ENCODE peak calls at places on chromosomes 11 and 22, in six cellular contexts. J, D, M, W, A and Y are unnamed samples.
A peak's percentile ranks its signal among the peaks of the same experiment; 100 is the strongest.

GRCh38 chr22:40036591-40037225 is 42.0 kb downstream of the FAM83F start:
- DNase-seq in A (no peak), D (peak; percentile 77), J (peak; percentile 82), M (peak; percentile 64), W (peak; percentile 70), Y (peak; percentile 63)

GRCh38 chr11:111796696-111797095 is 30.5 kb upstream of the PPP2R1B start:
- DNase-seq in J (no peak), M (no peak), D (no peak), W (no peak), A (no peak), Y (no peak)

GRCh38 chr22:23778576-23778900 is 5.9 kb downstream of the MMP11 start:
- DNase-seq in J (no peak), A (no peak), D (no peak), W (no peak), M (no peak), Y (no peak)

GRCh38 chr11:93216511-93217121 is 18.8 kb upstream of the SLC36A4 start:
- DNase-seq in A (no peak), J (no peak), D (no peak), W (peak; percentile 27), M (no peak), Y (no peak)

GRCh38 chr11:96204366-96204659 is 138.7 kb downstream of the MAML2 start:
- DNase-seq in D (no peak), M (no peak), J (no peak), A (no peak), W (no peak), Y (no peak)

GRCh38 chr11:118175600-118176399 is 639 bp downstream of the SCN2B start:
- DNase-seq in A (no peak), W (no peak), M (no peak), D (peak; percentile 64), J (no peak), Y (no peak)

GRCh38 chr11:121024989-121025388 is 1.1 kb downstream of the TBCEL start:
- DNase-seq in A (no peak), J (no peak), W (no peak), M (peak; percentile 30), D (no peak), Y (no peak)

GRCh38 chr11:26276798-26277424 is 55.0 kb upstream of the ANO3 start:
- DNase-seq in W (peak; percentile 43), J (peak; percentile 62), A (no peak), D (peak; percentile 79), M (peak; percentile 38), Y (peak; percentile 56)

GRCh38 chr22:30116362-30117117 is 36.3 kb downstream of the HORMAD2 start:
- DNase-seq in M (peak; percentile 52), D (no peak), J (no peak), W (no peak), A (no peak), Y (no peak)

GRCh38 chr11:14584595-14584994 is 59.0 kb upstream of the PDE3B start:
- DNase-seq in A (no peak), D (no peak), M (peak; percentile 88), W (peak; percentile 55), J (peak; percentile 3), Y (no peak)

GRCh38 chr11:10305262-10305963 is 540 bp downstream of the ADM start:
- DNase-seq in W (peak; percentile 76), M (peak; percentile 33), J (peak; percentile 52), A (no peak), D (peak; percentile 66), Y (no peak)

GRCh38 chr11:35906681-35907080 is 37.2 kb upstream of the LDLRAD3 start:
- DNase-seq in J (no peak), W (no peak), D (no peak), M (no peak), A (no peak), Y (no peak)

GRCh38 chr11:13726456-13726855 is 58.0 kb downstream of the FAR1 start:
- DNase-seq in J (no peak), M (no peak), D (no peak), A (no peak), W (no peak), Y (no peak)

GRCh38 chr11:94767701-94768601 is at the start of gene AMOTL1:
- DNase-seq in D (peak; percentile 90), A (no peak), W (peak; percentile 94), J (peak; percentile 74), M (no peak), Y (peak; percentile 73)

GRCh38 chr11:113393501-113393985 is 6.0 kb downstream of the ANKK1 start:
- DNase-seq in A (no peak), D (no peak), J (no peak), W (no peak), M (no peak), Y (no peak)

GRCh38 chr11:84234462-84235202 is 948.5 kb upstream of the CCDC90B start:
- DNase-seq in M (no peak), J (no peak), W (no peak), D (no peak), A (no peak), Y (no peak)

GRCh38 chr11:1235615-1236315 is 12.9 kb downstream of the MUC5B start:
- DNase-seq in J (no peak), A (no peak), W (peak; percentile 37), D (peak; percentile 38), M (no peak), Y (no peak)

GRCh38 chr11:64792482-64792881 is 10.5 kb downstream of the MAP4K2 start:
- DNase-seq in J (no peak), D (no peak), M (no peak), A (no peak), W (no peak), Y (no peak)

GRCh38 chr22:29450222-29450621 is 11.8 kb downstream of the RFPL1 start:
- DNase-seq in M (no peak), A (no peak), D (no peak), J (no peak), W (no peak), Y (no peak)

GRCh38 chr11:71112990-71113389 is 139.4 kb downstream of the SHANK2 start:
- DNase-seq in A (no peak), W (no peak), M (no peak), J (no peak), D (peak; percentile 51), Y (no peak)

GRCh38 chr22:44879301-44879680 is 126.9 kb downstream of the ARHGAP8 start:
- DNase-seq in D (no peak), W (no peak), M (no peak), J (no peak), A (no peak), Y (no peak)

GRCh38 chr11:62559204-62559603 is 12.6 kb upstream of the AHNAK start:
- DNase-seq in J (no peak), A (no peak), D (no peak), M (no peak), W (no peak), Y (no peak)

GRCh38 chr11:534592-535518 is 521 bp downstream of the HRAS start:
- DNase-seq in D (peak; percentile 66), M (no peak), W (peak; percentile 71), A (no peak), J (no peak), Y (peak; percentile 34)

GRCh38 chr11:46249103-46249942 is 28.1 kb upstream of the CREB3L1 start:
- DNase-seq in M (no peak), J (no peak), W (no peak), A (no peak), D (no peak), Y (peak; percentile 79)

GRCh38 chr11:100682247-100682969 is 4.7 kb upstream of the ARHGAP42 start:
- DNase-seq in W (no peak), M (no peak), A (no peak), J (peak; percentile 45), D (no peak), Y (no peak)

GRCh38 chr11:27754035-27755017 is 54.1 kb upstream of the BDNF start:
- DNase-seq in D (no peak), J (no peak), M (no peak), W (no peak), A (no peak), Y (peak; percentile 0)

GRCh38 chr11:16897460-16898061 is 116.7 kb downstream of the PLEKHA7 start:
- DNase-seq in M (no peak), J (no peak), D (peak; percentile 70), A (no peak), W (no peak), Y (no peak)

DNA sequence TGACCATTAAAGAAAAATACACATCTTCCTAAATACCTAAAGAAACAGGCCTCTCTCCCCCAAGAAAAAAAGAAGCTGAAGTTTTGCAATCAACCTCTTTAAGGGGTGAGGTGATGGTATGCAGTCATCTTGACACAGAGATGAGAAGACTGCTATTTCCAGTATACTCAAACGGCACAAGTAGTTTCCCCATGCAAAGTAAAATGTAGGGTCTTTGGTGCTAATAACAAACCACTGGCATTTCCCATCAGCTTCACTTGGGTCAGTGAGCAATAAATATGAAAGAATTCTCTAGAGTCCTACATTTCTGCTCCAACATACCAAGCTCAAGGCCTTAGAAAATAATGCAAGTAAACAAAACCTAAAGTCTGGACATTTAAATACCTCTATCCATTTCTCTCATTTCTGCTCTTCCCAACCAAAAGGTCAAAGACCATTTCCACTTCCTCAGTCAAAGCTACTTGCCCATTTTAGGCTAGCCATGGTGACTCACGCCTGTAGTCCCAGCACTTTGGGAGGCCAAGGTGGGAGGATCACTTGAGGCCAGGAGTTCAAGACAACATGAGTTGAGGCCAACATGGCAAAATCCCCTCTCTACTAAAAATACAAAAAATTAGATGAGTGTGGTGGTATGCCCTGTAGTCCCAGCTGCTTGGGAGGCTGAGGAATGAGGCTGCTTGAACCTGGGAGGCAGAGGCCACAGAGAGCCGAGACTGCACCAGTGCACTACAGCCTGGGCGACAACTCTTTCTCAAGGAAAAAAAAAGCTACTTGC is 39.5 kb upstream of the CHRNA10 start:
- DNase-seq in A (no peak), J (no peak), M (no peak), D (no peak), W (no peak), Y (no peak)
- TF ChIP-seq CHD2 in A (no peak), J (no peak), M (no peak), D (no peak), W (no peak), Y (no peak)

GRCh38 chr11:76735218-76735480 is 48.0 kb upstream of the TSKU start:
- DNase-seq in A (no peak), J (no peak), D (no peak), M (no peak), W (no peak), Y (no peak)
- TF ChIP-seq CHD2 in A (no peak), J (no peak), D (no peak), M (no peak), W (no peak), Y (no peak)

DNA sequence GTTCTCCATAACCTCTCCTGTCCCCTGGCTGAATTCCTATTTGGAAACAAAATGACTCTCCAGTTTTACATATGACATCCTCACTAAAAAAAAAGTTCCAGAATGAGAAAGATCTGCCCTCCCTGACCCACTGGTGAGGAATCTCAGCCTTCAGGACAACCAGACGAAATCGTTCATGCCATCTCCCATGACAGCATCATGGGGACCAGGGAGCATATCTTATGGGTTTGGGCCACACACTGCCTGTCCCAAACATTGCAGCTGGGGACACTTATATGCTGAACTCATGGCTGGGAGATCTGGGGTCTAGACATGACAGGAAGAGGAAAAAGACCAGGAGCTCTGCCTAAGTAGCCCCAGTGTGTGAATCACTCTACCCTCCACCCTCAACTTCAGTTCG is 102.1 kb downstream of the ZNF280B start:
- DNase-seq in D (no peak), M (no peak), A (no peak), W (no peak), J (no peak), Y (no peak)
- TF ChIP-seq CHD2 in D (no peak), M (no peak), A (no peak), W (no peak), J (no peak), Y (no peak)

GRCh38 chr11:122099345-122100045 is 16.5 kb downstream of the BLID start:
- DNase-seq in D (no peak), M (no peak), J (no peak), A (no peak), W (no peak), Y (no peak)
- TF ChIP-seq CHD2 in D (no peak), M (no peak), J (no peak), A (no peak), W (no peak), Y (no peak)

GRCh38 chr22:46011627-46012181 is 34.7 kb upstream of the WNT7B start:
- DNase-seq in J (no peak), W (peak; percentile 17), M (no peak), D (no peak), A (no peak), Y (no peak)
- TF ChIP-seq CHD2 in J (no peak), W (no peak), M (no peak), D (no peak), A (no peak), Y (no peak)